ENCODE peak calls at places on chromosomes 4 and X, in eight cellular contexts. C is effector memory CD4-positive, alpha-beta T cell; D is body of pancreas; G is CD8-positive, alpha-beta memory T cell; A is PC-3; P is astrocyte; Q is tibial nerve; W is fibroblast of lung. S is an unnamed sample.

GRCh38 chr4:155679343-155679742 is 12.7 kb downstream of the GUCY1A1 start:
- DNase-seq in C (no peak), D (no peak), G (no peak), A (peak; percentile 93), P (no peak), Q (no peak), W (peak; percentile 79), S (no peak)

GRCh38 chrX:57817302-57817701 is 93.0 kb downstream of the ZXDA start:
- DNase-seq in C (no peak), D (no peak), G (no peak), A (peak; percentile 16), P (no peak), Q (no peak), W (peak; percentile 0), S (no peak)

GRCh38 chr4:24912252-24913098 is at the start of gene CCDC149:
- DNase-seq in C (no peak), D (peak; percentile 95), G (no peak), A (peak; percentile 79), P (peak; percentile 55), Q (peak; percentile 17), W (peak; percentile 60), S (no peak)

GRCh38 chr4:4362991-4363697 is 23.8 kb upstream of the NSG1 start:
- DNase-seq in C (no peak), D (no peak), G (no peak), A (no peak), P (peak; percentile 7), Q (no peak), W (no peak), S (no peak)

GRCh38 chr4:25401066-25401465 is 24.0 kb downstream of the ANAPC4 start:
- DNase-seq in C (no peak), D (no peak), G (no peak), A (peak; percentile 75), P (peak; percentile 60), Q (no peak), W (no peak), S (no peak)

GRCh38 chrX:49191033-49191871 is 5.1 kb upstream of the PRICKLE3 start:
- DNase-seq in C (peak; percentile 80), D (peak; percentile 97), G (peak; percentile 78), A (peak; percentile 98), P (peak; percentile 100), Q (peak; percentile 81), W (peak; percentile 100), S (peak; percentile 62)

GRCh38 chr4:65007841-65008439 is 598.7 kb upstream of the TECRL start:
- DNase-seq in C (no peak), D (peak; percentile 15), G (no peak), A (peak; percentile 86), P (peak; percentile 42), Q (no peak), W (no peak), S (no peak)

GRCh38 chr4:133929540-133929939 is 272.0 kb downstream of the PABPC4L start:
- DNase-seq in C (no peak), D (no peak), G (no peak), A (no peak), P (no peak), Q (no peak), W (peak; percentile 21), S (no peak)

GRCh38 chrX:39721570-39722279 is 376.0 kb downstream of the BCOR start:
- DNase-seq in C (no peak), D (no peak), G (no peak), A (no peak), P (peak; percentile 88), Q (no peak), W (peak; percentile 55), S (no peak)

GRCh38 chr4:181752516-181752915 is 490.7 kb upstream of the TENM3 start:
- DNase-seq in C (no peak), D (no peak), G (no peak), A (no peak), P (no peak), Q (no peak), W (no peak), S (no peak)
- H3K9me3 ChIP-seq in C (no peaks in the 10 kb centered on the region), D (no peaks in the 10 kb centered on the region), G (no peaks in the 10 kb centered on the region), A (no peaks in the 10 kb centered on the region), P (no peaks in the 10 kb centered on the region), Q (no peaks in the 10 kb centered on the region), W (no peaks in the 10 kb centered on the region), S (no peaks in the 10 kb centered on the region)

DNA sequence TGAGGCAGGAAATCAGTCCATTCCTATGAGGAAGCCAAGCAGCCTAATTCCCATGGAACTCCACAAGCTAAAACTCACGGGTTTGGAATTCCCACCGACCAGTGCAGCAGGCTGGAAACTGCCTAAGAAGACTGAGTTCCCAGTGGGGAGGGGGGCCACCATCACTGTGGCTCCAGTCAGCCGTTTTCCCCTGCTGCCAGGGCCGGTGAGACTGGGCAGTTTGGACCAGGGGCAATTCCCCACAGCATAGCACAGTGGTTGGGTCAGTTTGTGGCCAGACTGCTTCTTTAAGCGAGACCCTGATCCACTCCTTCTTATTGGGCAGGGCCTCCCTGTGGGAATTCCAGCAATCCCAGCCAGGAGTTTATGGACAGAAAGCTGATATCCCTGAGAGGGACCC is 20.6 kb downstream of the PAGE5 start:
- DNase-seq in C (no peak), D (no peak), G (no peak), A (no peak), P (no peak), Q (no peak), W (no peak), S (no peak)
- H3K9me3 ChIP-seq in C (no peaks in the 10 kb centered on the region), D (no peaks in the 10 kb centered on the region), G (no peaks in the 10 kb centered on the region), A (no peaks in the 10 kb centered on the region), P (no peaks in the 10 kb centered on the region), Q (no peaks in the 10 kb centered on the region), W (no peaks in the 10 kb centered on the region), S (no peaks in the 10 kb centered on the region)

DNA sequence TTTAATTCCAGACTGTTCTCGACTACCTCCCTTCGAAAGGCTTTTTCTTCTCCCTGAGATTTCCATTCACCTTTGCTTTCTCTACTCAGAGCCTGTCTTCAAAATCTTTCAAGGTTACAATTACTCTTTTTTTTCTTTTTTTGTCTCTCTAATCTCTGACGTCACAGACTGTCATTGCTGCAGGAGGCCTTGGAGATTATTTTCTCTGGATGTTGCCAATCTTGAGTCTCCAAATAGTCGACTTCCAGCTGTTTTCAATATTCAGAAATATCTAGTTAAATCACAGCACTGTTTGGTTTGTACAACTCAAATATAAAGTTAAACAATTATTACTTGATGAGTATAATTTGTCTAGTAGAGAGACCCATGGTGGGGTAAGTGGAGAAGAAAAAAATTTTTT is 359.0 kb upstream of the BOD1L1 start:
- DNase-seq in C (no peak), D (no peak), G (no peak), A (no peak), P (no peak), Q (no peak), W (peak; percentile 6), S (no peak)
- H3K9me3 ChIP-seq in C (no peaks in the 10 kb centered on the region), D (no peaks in the 10 kb centered on the region), G (no peaks in the 10 kb centered on the region), A (no peaks in the 10 kb centered on the region), P (no peaks in the 10 kb centered on the region), Q (no peaks in the 10 kb centered on the region), W (no peaks in the 10 kb centered on the region), S (no peaks in the 10 kb centered on the region)

GRCh38 chr4:2395038-2395437 is 23.4 kb downstream of the ZFYVE28 start:
- DNase-seq in C (no peak), D (no peak), G (no peak), A (no peak), P (peak; percentile 46), Q (no peak), W (no peak), S (no peak)
- H3K9me3 ChIP-seq in C (no peaks in the 10 kb centered on the region), D (no peaks in the 10 kb centered on the region), G (no peaks in the 10 kb centered on the region), A (no peaks in the 10 kb centered on the region), P (no peaks in the 10 kb centered on the region), Q (no peaks in the 10 kb centered on the region), W (no peaks in the 10 kb centered on the region), S (no peaks in the 10 kb centered on the region)

GRCh38 chr4:152146244-152146643 is 385.4 kb upstream of the GATB start:
- DNase-seq in C (no peak), D (no peak), G (no peak), A (no peak), P (no peak), Q (no peak), W (no peak), S (no peak)
- H3K9me3 ChIP-seq in C (peaks cover 5% of the 10 kb centered on the region), D (no peaks in the 10 kb centered on the region), G (peaks cover 15% of the 10 kb centered on the region), A (peaks cover 8% of the 10 kb centered on the region), P (peaks cover 9% of the 10 kb centered on the region), Q (no peaks in the 10 kb centered on the region), W (no peaks in the 10 kb centered on the region), S (peaks cover 5% of the 10 kb centered on the region)

GRCh38 chr4:8838296-8838695 is 33.3 kb downstream of the HMX1 start:
- DNase-seq in C (no peak), D (no peak), G (no peak), A (no peak), P (no peak), Q (no peak), W (no peak), S (no peak)

GRCh38 chr4:8835521-8836365 is 35.9 kb downstream of the HMX1 start:
- DNase-seq in C (no peak), D (no peak), G (no peak), A (no peak), P (no peak), Q (peak; percentile 2), W (no peak), S (peak; percentile 1)

GRCh38 chr4:8838911-8839431 is 32.7 kb downstream of the HMX1 start:
- DNase-seq in C (no peak), D (no peak), G (no peak), A (no peak), P (no peak), Q (peak; percentile 7), W (no peak), S (no peak)

GRCh38 chr4:8836664-8837171 is 34.9 kb downstream of the HMX1 start:
- DNase-seq in C (no peak), D (no peak), G (no peak), A (no peak), P (no peak), Q (peak; percentile 10), W (no peak), S (no peak)

GRCh38 chr4:8837181-8837811 is 34.3 kb downstream of the HMX1 start:
- DNase-seq in C (no peak), D (no peak), G (no peak), A (no peak), P (no peak), Q (no peak), W (no peak), S (peak; percentile 4)
- H3K9me3 ChIP-seq in C (no peaks in the 10 kb centered on the region), D (no peaks in the 10 kb centered on the region), G (no peaks in the 10 kb centered on the region), A (no peaks in the 10 kb centered on the region), P (peaks cover 9% of the 10 kb centered on the region), Q (no peaks in the 10 kb centered on the region), W (no peaks in the 10 kb centered on the region), S (no peaks in the 10 kb centered on the region)

GRCh38 chrX:13064599-13065143 is 20.3 kb upstream of the FAM9C start:
- DNase-seq in C (no peak), D (peak; percentile 29), G (no peak), A (no peak), P (peak; percentile 77), Q (no peak), W (peak; percentile 93), S (no peak)
- H3K9me3 ChIP-seq in C (no peaks in the 10 kb centered on the region), D (no peaks in the 10 kb centered on the region), G (peaks cover 5% of the 10 kb centered on the region), A (no peaks in the 10 kb centered on the region), P (no peaks in the 10 kb centered on the region), Q (no peaks in the 10 kb centered on the region), W (no peaks in the 10 kb centered on the region), S (peaks cover 4% of the 10 kb centered on the region)

DNA sequence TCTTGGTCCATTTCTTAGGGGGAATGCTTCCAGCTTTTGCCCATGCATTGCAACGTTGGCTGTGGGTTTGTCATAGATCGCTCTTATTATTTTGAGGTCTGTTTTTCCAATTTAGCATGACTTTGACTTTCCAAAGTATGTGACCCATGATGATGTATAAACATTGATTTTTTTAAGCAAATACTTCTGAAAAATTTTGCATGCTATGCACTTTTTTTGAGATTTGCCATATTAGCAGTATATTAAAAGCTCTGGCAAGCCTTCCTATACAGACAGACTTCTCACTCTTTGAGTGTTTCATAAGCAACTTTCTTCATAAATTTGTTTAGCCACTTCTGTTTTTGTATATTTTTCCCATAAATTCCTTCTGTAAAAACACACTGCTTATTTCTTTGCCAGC is 746.4 kb upstream of the LCORL start:
- DNase-seq in C (no peak), D (no peak), G (no peak), A (no peak), P (no peak), Q (no peak), W (no peak), S (no peak)
- H3K9me3 ChIP-seq in C (no peaks in the 10 kb centered on the region), D (no peaks in the 10 kb centered on the region), G (no peaks in the 10 kb centered on the region), A (no peaks in the 10 kb centered on the region), P (no peaks in the 10 kb centered on the region), Q (no peaks in the 10 kb centered on the region), W (no peaks in the 10 kb centered on the region), S (no peaks in the 10 kb centered on the region)